ENCODE peak calls at places on chromosomes 13 and 19, in seven cellular contexts. One of them, this sample, is unnamed.

GRCh38 chr13:84844473-84844872 is 954.7 kb downstream of the SLITRK6 start:
- DNase-seq in lower leg skin: no peak
- DNase-seq in cardiac muscle cell: peak
- DNase-seq in adrenal gland: no peak
- DNase-seq in SK-N-SH: peak
- DNase-seq in suprapubic skin: no peak
- DNase-seq in fibroblast of the aortic adventitia: no peak
- DNase-seq in this sample: peak

GRCh38 chr19:41870401-41870873 is 6.6 kb upstream of the CD79A start:
- DNase-seq in suprapubic skin: no peak
- DNase-seq in fibroblast of the aortic adventitia: peak
- DNase-seq in lower leg skin: no peak
- DNase-seq in cardiac muscle cell: peak
- DNase-seq in adrenal gland: peak
- DNase-seq in SK-N-SH: peak
- DNase-seq in this sample: peak

GRCh38 chr13:103525530-103525929 is 459.3 kb upstream of the SLC10A2 start:
- DNase-seq in adrenal gland: no peak
- DNase-seq in suprapubic skin: no peak
- DNase-seq in lower leg skin: no peak
- DNase-seq in SK-N-SH: no peak
- DNase-seq in fibroblast of the aortic adventitia: no peak
- DNase-seq in cardiac muscle cell: no peak
- DNase-seq in this sample: no peak

GRCh38 chr13:20069956-20070355 is 90.9 kb downstream of the GJA3 start:
- DNase-seq in fibroblast of the aortic adventitia: no peak
- DNase-seq in suprapubic skin: no peak
- DNase-seq in cardiac muscle cell: no peak
- DNase-seq in SK-N-SH: no peak
- DNase-seq in adrenal gland: no peak
- DNase-seq in lower leg skin: no peak
- DNase-seq in this sample: no peak

GRCh38 chr19:18389095-18389735 is 3.3 kb downstream of the GDF15 start:
- DNase-seq in adrenal gland: no peak
- DNase-seq in suprapubic skin: no peak
- DNase-seq in fibroblast of the aortic adventitia: no peak
- DNase-seq in lower leg skin: no peak
- DNase-seq in cardiac muscle cell: no peak
- DNase-seq in SK-N-SH: no peak
- DNase-seq in this sample: no peak

GRCh38 chr19:38042132-38042531 is 135.1 kb downstream of the SIPA1L3 start:
- DNase-seq in lower leg skin: no peak
- DNase-seq in cardiac muscle cell: no peak
- DNase-seq in SK-N-SH: no peak
- DNase-seq in fibroblast of the aortic adventitia: no peak
- DNase-seq in adrenal gland: no peak
- DNase-seq in suprapubic skin: no peak
- DNase-seq in this sample: no peak

GRCh38 chr19:46515879-46516350 is 20.2 kb upstream of the PNMA8B start:
- DNase-seq in suprapubic skin: no peak
- DNase-seq in adrenal gland: no peak
- DNase-seq in fibroblast of the aortic adventitia: peak
- DNase-seq in SK-N-SH: peak
- DNase-seq in lower leg skin: no peak
- DNase-seq in cardiac muscle cell: peak
- DNase-seq in this sample: peak

GRCh38 chr13:113099142-113099541 is 6.4 kb upstream of the F7 start:
- DNase-seq in suprapubic skin: no peak
- DNase-seq in adrenal gland: no peak
- DNase-seq in lower leg skin: no peak
- DNase-seq in cardiac muscle cell: no peak
- DNase-seq in fibroblast of the aortic adventitia: no peak
- DNase-seq in SK-N-SH: no peak
- DNase-seq in this sample: no peak

GRCh38 chr19:2652504-2653099 is 49.9 kb downstream of the GNG7 start:
- DNase-seq in fibroblast of the aortic adventitia: no peak
- DNase-seq in cardiac muscle cell: no peak
- DNase-seq in lower leg skin: no peak
- DNase-seq in SK-N-SH: no peak
- DNase-seq in adrenal gland: no peak
- DNase-seq in suprapubic skin: no peak
- DNase-seq in this sample: no peak

GRCh38 chr19:55365245-55365644 is 2.2 kb upstream of the GARIN5B start:
- DNase-seq in lower leg skin: no peak
- DNase-seq in SK-N-SH: no peak
- DNase-seq in adrenal gland: no peak
- DNase-seq in suprapubic skin: no peak
- DNase-seq in cardiac muscle cell: no peak
- DNase-seq in fibroblast of the aortic adventitia: no peak
- DNase-seq in this sample: no peak

GRCh38 chr19:45097450-45097775 is 4.4 kb downstream of the PPP1R37 start:
- DNase-seq in adrenal gland: no peak
- DNase-seq in SK-N-SH: no peak
- DNase-seq in suprapubic skin: no peak
- DNase-seq in fibroblast of the aortic adventitia: no peak
- DNase-seq in lower leg skin: no peak
- DNase-seq in cardiac muscle cell: no peak
- DNase-seq in this sample: no peak

GRCh38 chr13:27728271-27728670 is 64.0 kb upstream of the GSX1 start:
- DNase-seq in cardiac muscle cell: peak
- DNase-seq in fibroblast of the aortic adventitia: no peak
- DNase-seq in lower leg skin: no peak
- DNase-seq in suprapubic skin: no peak
- DNase-seq in adrenal gland: no peak
- DNase-seq in SK-N-SH: no peak
- DNase-seq in this sample: no peak

GRCh38 chr13:42580644-42581043 is 6.7 kb downstream of the TNFSF11 start:
- DNase-seq in lower leg skin: no peak
- DNase-seq in suprapubic skin: no peak
- DNase-seq in SK-N-SH: no peak
- DNase-seq in cardiac muscle cell: no peak
- DNase-seq in adrenal gland: no peak
- DNase-seq in fibroblast of the aortic adventitia: no peak
- DNase-seq in this sample: no peak

GRCh38 chr19:35848919-35849505 is 3.3 kb downstream of the NPHS1 start:
- DNase-seq in suprapubic skin: no peak
- DNase-seq in cardiac muscle cell: no peak
- DNase-seq in lower leg skin: no peak
- DNase-seq in SK-N-SH: no peak
- DNase-seq in adrenal gland: no peak
- DNase-seq in fibroblast of the aortic adventitia: no peak
- DNase-seq in this sample: no peak

GRCh38 chr13:88507909-88508308 is 836.7 kb downstream of the SLITRK5 start:
- DNase-seq in SK-N-SH: no peak
- DNase-seq in cardiac muscle cell: no peak
- DNase-seq in suprapubic skin: no peak
- DNase-seq in fibroblast of the aortic adventitia: no peak
- DNase-seq in lower leg skin: no peak
- DNase-seq in adrenal gland: no peak
- DNase-seq in this sample: no peak

GRCh38 chr13:33140161-33140560 is 123.9 kb downstream of the KL start:
- DNase-seq in SK-N-SH: peak
- DNase-seq in lower leg skin: no peak
- DNase-seq in fibroblast of the aortic adventitia: no peak
- DNase-seq in adrenal gland: no peak
- DNase-seq in suprapubic skin: no peak
- DNase-seq in cardiac muscle cell: no peak
- DNase-seq in this sample: no peak

GRCh38 chr13:29573190-29573589 is 22.3 kb downstream of the SLC7A1 start:
- DNase-seq in cardiac muscle cell: peak
- DNase-seq in SK-N-SH: no peak
- DNase-seq in fibroblast of the aortic adventitia: peak
- DNase-seq in suprapubic skin: no peak
- DNase-seq in lower leg skin: peak
- DNase-seq in adrenal gland: no peak
- DNase-seq in this sample: peak

GRCh38 chr13:24392972-24393371 is 83.6 kb downstream of the C1QTNF9 start:
- DNase-seq in cardiac muscle cell: no peak
- DNase-seq in SK-N-SH: no peak
- DNase-seq in adrenal gland: no peak
- DNase-seq in fibroblast of the aortic adventitia: no peak
- DNase-seq in suprapubic skin: no peak
- DNase-seq in lower leg skin: no peak
- DNase-seq in this sample: no peak

DNA sequence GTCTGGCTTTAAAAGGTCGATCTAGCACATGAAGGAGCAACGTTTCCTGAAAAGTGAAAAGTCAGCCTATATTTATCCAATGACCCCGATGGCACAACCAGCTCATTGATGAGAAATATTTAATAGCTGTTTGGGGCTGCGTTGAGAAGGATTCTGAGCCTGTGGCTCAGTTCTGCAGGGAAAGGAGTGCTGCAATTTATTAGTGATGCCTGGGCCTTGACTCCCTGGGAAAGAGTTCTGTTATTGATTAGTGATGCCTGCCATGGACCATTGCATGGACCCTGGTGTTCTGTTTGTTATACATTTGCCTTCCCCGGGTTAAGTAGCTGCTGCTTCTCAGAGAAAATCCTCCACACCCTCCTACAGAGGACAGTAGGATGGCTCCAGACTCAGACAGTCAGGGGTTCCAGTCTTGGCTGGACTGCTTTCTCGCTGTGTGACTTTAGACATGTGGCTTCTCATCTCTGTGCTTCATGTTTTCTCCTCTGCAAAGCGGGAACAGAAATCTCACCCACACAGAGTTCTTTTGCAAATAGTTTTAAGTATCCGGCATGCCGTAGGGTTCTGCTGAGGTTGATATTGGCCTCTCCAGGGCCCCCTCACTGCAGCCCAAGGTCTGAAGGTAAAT is 17.7 kb upstream of the PTPRS start:
- DNase-seq in fibroblast of the aortic adventitia: peak
- DNase-seq in SK-N-SH: peak
- DNase-seq in cardiac muscle cell: no peak
- DNase-seq in lower leg skin: no peak
- DNase-seq in adrenal gland: no peak
- DNase-seq in suprapubic skin: no peak
- DNase-seq in this sample: peak
- TF ChIP-seq CTCF in fibroblast of the aortic adventitia: no peak
- TF ChIP-seq CTCF in SK-N-SH: no peak
- TF ChIP-seq CTCF in cardiac muscle cell: no peak
- TF ChIP-seq CTCF in lower leg skin: no peak
- TF ChIP-seq CTCF in adrenal gland: no peak
- TF ChIP-seq CTCF in suprapubic skin: no peak
- TF ChIP-seq CTCF in this sample: no peak

GRCh38 chr19:52945652-52946321 is 16.9 kb downstream of the ZNF816 start:
- DNase-seq in lower leg skin: peak
- DNase-seq in SK-N-SH: no peak
- DNase-seq in adrenal gland: no peak
- DNase-seq in suprapubic skin: peak
- DNase-seq in cardiac muscle cell: no peak
- DNase-seq in fibroblast of the aortic adventitia: no peak
- DNase-seq in this sample: no peak
- H3K4me3 ChIP-seq in lower leg skin: no peak
- H3K4me3 ChIP-seq in SK-N-SH: no peak
- H3K4me3 ChIP-seq in adrenal gland: no peak
- H3K4me3 ChIP-seq in suprapubic skin: no peak
- H3K4me3 ChIP-seq in cardiac muscle cell: no peak
- H3K4me3 ChIP-seq in fibroblast of the aortic adventitia: no peak
- H3K4me3 ChIP-seq in this sample: no peak

GRCh38 chr19:10418281-10419199 is 1.8 kb upstream of the PDE4A start:
- DNase-seq in adrenal gland: no peak
- DNase-seq in lower leg skin: peak
- DNase-seq in fibroblast of the aortic adventitia: peak
- DNase-seq in cardiac muscle cell: peak
- DNase-seq in suprapubic skin: no peak
- DNase-seq in SK-N-SH: peak
- DNase-seq in this sample: no peak
- TF ChIP-seq CTCF in adrenal gland: no peak
- TF ChIP-seq CTCF in lower leg skin: no peak
- TF ChIP-seq CTCF in fibroblast of the aortic adventitia: peak
- TF ChIP-seq CTCF in cardiac muscle cell: peak
- TF ChIP-seq CTCF in suprapubic skin: no peak
- TF ChIP-seq CTCF in SK-N-SH: peak
- TF ChIP-seq CTCF in this sample: no peak

DNA sequence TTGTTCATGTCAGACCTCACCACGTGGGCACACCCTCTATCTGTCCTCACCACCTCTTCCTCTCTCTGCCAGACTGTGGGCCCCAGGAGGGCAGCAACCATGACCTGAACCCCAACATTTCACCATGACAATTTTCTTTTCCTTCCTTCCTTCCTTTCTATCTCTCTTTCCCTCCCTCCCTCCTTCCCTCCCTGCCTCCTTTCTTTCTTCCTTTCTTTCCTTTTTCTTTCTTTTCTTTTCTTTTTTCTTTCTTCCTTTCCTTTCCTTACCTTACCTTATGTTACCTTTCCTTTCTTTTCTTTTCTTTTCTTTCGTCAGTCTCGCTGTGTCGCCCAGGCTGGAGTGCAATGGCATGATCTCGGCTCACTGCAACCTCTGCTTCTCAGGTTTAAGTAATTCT is 8.7 kb upstream of the FCER2 start:
- DNase-seq in cardiac muscle cell: no peak
- DNase-seq in SK-N-SH: no peak
- DNase-seq in suprapubic skin: no peak
- DNase-seq in fibroblast of the aortic adventitia: no peak
- DNase-seq in lower leg skin: no peak
- DNase-seq in adrenal gland: no peak
- DNase-seq in this sample: no peak
- H3K4me3 ChIP-seq in cardiac muscle cell: no peak
- H3K4me3 ChIP-seq in SK-N-SH: no peak
- H3K4me3 ChIP-seq in suprapubic skin: no peak
- H3K4me3 ChIP-seq in fibroblast of the aortic adventitia: no peak
- H3K4me3 ChIP-seq in lower leg skin: no peak
- H3K4me3 ChIP-seq in adrenal gland: no peak
- H3K4me3 ChIP-seq in this sample: no peak

This sample was measured in fibroblast of pulmonary artery.